ENCODE peak calls at places on chromosomes 5 and 9, in five cellular contexts. W, F, P, M and U are unnamed samples.

GRCh38 chr9:121135642-121136041 is 60.9 kb downstream of the CNTRL start:
- DNase-seq in W (no peak), P (no peak), M (no peak), F (no peak), U (no peak)

GRCh38 chr5:115096034-115096769 is 73.5 kb downstream of the TRIM36 start:
- DNase-seq in F (peak), W (no peak), M (no peak), P (no peak), U (no peak)

GRCh38 chr5:39675676-39676075 is 250.9 kb upstream of the DAB2 start:
- DNase-seq in F (no peak), W (no peak), P (no peak), M (no peak), U (no peak)

GRCh38 chr9:137611623-137612609 is 6.4 kb downstream of the ARRDC1 start:
- DNase-seq in F (no peak), P (no peak), M (peak), W (peak), U (no peak)

GRCh38 chr5:127878174-127878750 is 175.1 kb downstream of the CCDC192 start:
- DNase-seq in P (peak), F (peak), M (no peak), W (no peak), U (no peak)

GRCh38 chr9:34079181-34079580 is 30.5 kb upstream of the UBAP2 start:
- DNase-seq in W (no peak), M (no peak), F (no peak), P (no peak), U (no peak)

GRCh38 chr9:34638138-34638445 is 505 bp upstream of the SIGMAR1 start:
- DNase-seq in W (no peak), P (no peak), F (no peak), M (no peak), U (no peak)

GRCh38 chr5:136420168-136420916 is 55.0 kb upstream of the TRPC7 start:
- DNase-seq in F (no peak), W (no peak), M (no peak), P (no peak), U (no peak)

GRCh38 chr5:146426853-146427618 is 20.1 kb upstream of the TCERG1 start:
- DNase-seq in P (peak), W (no peak), F (no peak), M (no peak), U (no peak)

GRCh38 chr5:34621280-34622045 is 34.7 kb upstream of the RAI14 start:
- DNase-seq in F (no peak), P (no peak), W (no peak), M (no peak), U (no peak)

GRCh38 chr5:63928451-63928850 is 33.8 kb downstream of the HTR1A start:
- DNase-seq in M (no peak), P (no peak), F (peak), W (no peak), U (no peak)

GRCh38 chr5:160251406-160252155 is 22.3 kb downstream of the FABP6 start:
- DNase-seq in W (no peak), P (no peak), F (no peak), M (no peak), U (no peak)

GRCh38 chr5:92215116-92215515 is 832.0 kb upstream of the ARRDC3 start:
- DNase-seq in P (no peak), M (no peak), W (no peak), F (peak), U (no peak)

GRCh38 chr9:89661956-89662717 is 57.3 kb downstream of the GADD45G start:
- DNase-seq in P (peak), F (peak), W (peak), M (peak), U (peak)

GRCh38 chr5:81907012-81907411 is 64.8 kb upstream of the ATG10 start:
- DNase-seq in F (no peak), P (no peak), M (no peak), W (no peak), U (no peak)

GRCh38 chr9:89642789-89643188 is 38.0 kb downstream of the GADD45G start:
- DNase-seq in P (no peak), M (no peak), W (no peak), F (no peak), U (no peak)

GRCh38 chr9:131835132-131835910 is 95.4 kb upstream of the RAPGEF1 start:
- DNase-seq in P (no peak), F (no peak), M (no peak), W (no peak), U (no peak)

GRCh38 chr5:139660916-139661814 is 13.0 kb downstream of the CXXC5 start:
- DNase-seq in M (peak), P (peak), F (peak), W (peak), U (peak)

GRCh38 chr9:81613002-81613750 is 76.2 kb downstream of the TLE1 start:
- DNase-seq in P (no peak), F (no peak), W (peak), M (peak), U (no peak)

GRCh38 chr5:172866802-172867748 is 33.0 kb downstream of the ERGIC1 start:
- DNase-seq in P (no peak), M (peak), F (no peak), W (peak), U (peak)

GRCh38 chr5:91937121-91937520 is 554.0 kb upstream of the ARRDC3 start:
- DNase-seq in W (no peak), F (no peak), M (no peak), P (no peak), U (no peak)

GRCh38 chr5:126471875-126472537 is 48.8 kb downstream of the GRAMD2B start:
- DNase-seq in P (no peak), F (no peak), M (no peak), W (no peak), U (no peak)

GRCh38 chr9:89961616-89962341 is 357.0 kb downstream of the GADD45G start:
- DNase-seq in F (no peak), M (no peak), W (no peak), P (no peak), U (no peak)

GRCh38 chr9:4495537-4495936 is 5.3 kb downstream of the SLC1A1 start:
- DNase-seq in W (no peak), P (no peak), M (no peak), F (no peak), U (no peak)

GRCh38 chr5:93586948-93587918 is 4.2 kb downstream of the NR2F1 start:
- DNase-seq in M (no peak), F (no peak), W (no peak), P (no peak), U (no peak)
- H3K4me3 ChIP-seq in M (no peak), F (no peak), W (peak), P (no peak), U (peak)

GRCh38 chr5:177516601-177517568 is at the start of gene DDX41:
- DNase-seq in F (peak), P (peak), M (peak), W (peak), U (peak)

GRCh38 chr5:177512736-177513380 is 3.2 kb upstream of the DOK3 start:
- DNase-seq in F (no peak), P (no peak), M (no peak), W (no peak), U (peak)

GRCh38 chr5:177513500-177513899 is 3.3 kb downstream of the DDX41 start:
- DNase-seq in P (no peak), M (no peak), W (no peak), F (no peak), U (no peak)

GRCh38 chr5:177514541-177514940 is 2.2 kb downstream of the DDX41 start:
- DNase-seq in W (no peak), P (no peak), M (no peak), F (no peak), U (no peak)

GRCh38 chr5:177515580-177515979 is 1.2 kb downstream of the DDX41 start:
- DNase-seq in M (no peak), P (no peak), F (no peak), W (no peak), U (peak)
- H3K4me3 ChIP-seq in M (peak), P (peak), F (peak), W (no peak), U (peak)

GRCh38 chr5:50966986-50967385 is 300.5 kb downstream of the PARP8 start:
- DNase-seq in F (no peak), W (no peak), M (no peak), P (no peak), U (no peak)
- H3K4me3 ChIP-seq in F (no peak), W (no peak), M (peak), P (no peak), U (peak)

GRCh38 chr5:132101385-132101880 is 27.8 kb downstream of the CSF2 start:
- DNase-seq in F (no peak), M (no peak), W (no peak), P (no peak), U (no peak)

GRCh38 chr5:132102944-132103343 is 29.4 kb downstream of the CSF2 start:
- DNase-seq in W (no peak), M (no peak), F (no peak), P (peak), U (no peak)

GRCh38 chr5:132103380-132103951 is 29.9 kb downstream of the CSF2 start:
- DNase-seq in M (peak), P (peak), F (no peak), W (peak), U (peak)

GRCh38 chr5:132100672-132101261 is 27.2 kb downstream of the CSF2 start:
- DNase-seq in P (peak), W (no peak), M (no peak), F (no peak), U (no peak)

GRCh38 chr5:132102101-132102701 is 28.6 kb downstream of the CSF2 start:
- DNase-seq in W (no peak), M (no peak), P (peak), F (no peak), U (no peak)
- H3K4me3 ChIP-seq in W (no peak), M (no peak), P (no peak), F (no peak), U (no peak)

GRCh38 chr9:129481424-129481823 is 139.5 kb downstream of the C9orf50 start:
- DNase-seq in P (no peak), W (no peak), F (no peak), M (no peak), U (no peak)
- H3K4me3 ChIP-seq in P (no peak), W (peak), F (peak), M (peak), U (peak)

GRCh38 chr5:77077821-77078176 is 9.3 kb downstream of the ZBED3 start:
- DNase-seq in F (no peak), M (no peak), P (no peak), W (no peak), U (no peak)
- H3K4me3 ChIP-seq in F (peak), M (peak), P (no peak), W (peak), U (peak)